ENCODE peak calls at places on chromosomes 11 and 22, in five cellular contexts. One of them, this sample, is unnamed.

GRCh38 chr11:101127699-101128570 is 1.7 kb downstream of the PGR start:
- DNase-seq in H9: peak; percentile 64
- DNase-seq in trophoblast cell: no peak
- DNase-seq in neuronal stem cell: peak; percentile 36
- DNase-seq in mesendoderm: peak; percentile 46
- DNase-seq in this sample: no peak

GRCh38 chr11:12508151-12508740 is 130.9 kb downstream of the PARVA start:
- DNase-seq in mesendoderm: peak; percentile 39
- DNase-seq in neuronal stem cell: no peak
- DNase-seq in H9: no peak
- DNase-seq in trophoblast cell: no peak
- DNase-seq in this sample: peak; percentile 75

GRCh38 chr11:86672007-86672621 is at the start of gene ME3:
- DNase-seq in mesendoderm: peak; percentile 39
- DNase-seq in neuronal stem cell: peak; percentile 42
- DNase-seq in H9: peak; percentile 61
- DNase-seq in trophoblast cell: peak; percentile 33
- DNase-seq in this sample: peak; percentile 44

GRCh38 chr11:16791494-16791961 is 53.1 kb downstream of the C11orf58 start:
- DNase-seq in trophoblast cell: peak; percentile 67
- DNase-seq in mesendoderm: peak; percentile 22
- DNase-seq in neuronal stem cell: no peak
- DNase-seq in H9: no peak
- DNase-seq in this sample: peak; percentile 95

GRCh38 chr11:67271548-67272284 is 5.4 kb downstream of the GRK2 start:
- DNase-seq in neuronal stem cell: no peak
- DNase-seq in H9: no peak
- DNase-seq in mesendoderm: no peak
- DNase-seq in trophoblast cell: peak; percentile 81
- DNase-seq in this sample: no peak

GRCh38 chr11:122663764-122664163 is 8.2 kb downstream of the UBASH3B start:
- DNase-seq in mesendoderm: no peak
- DNase-seq in neuronal stem cell: no peak
- DNase-seq in H9: no peak
- DNase-seq in trophoblast cell: no peak
- DNase-seq in this sample: no peak

GRCh38 chr11:24516658-24517057 is 19.8 kb downstream of the LUZP2 start:
- DNase-seq in mesendoderm: no peak
- DNase-seq in H9: no peak
- DNase-seq in neuronal stem cell: no peak
- DNase-seq in trophoblast cell: peak; percentile 0
- DNase-seq in this sample: no peak

GRCh38 chr11:12585861-12586260 is 88.4 kb upstream of the TEAD1 start:
- DNase-seq in trophoblast cell: no peak
- DNase-seq in mesendoderm: no peak
- DNase-seq in H9: no peak
- DNase-seq in neuronal stem cell: no peak
- DNase-seq in this sample: no peak

GRCh38 chr22:22124374-22124773 is 120.2 kb upstream of the VPREB1 start:
- DNase-seq in H9: no peak
- DNase-seq in mesendoderm: no peak
- DNase-seq in trophoblast cell: no peak
- DNase-seq in neuronal stem cell: no peak
- DNase-seq in this sample: no peak

DNA sequence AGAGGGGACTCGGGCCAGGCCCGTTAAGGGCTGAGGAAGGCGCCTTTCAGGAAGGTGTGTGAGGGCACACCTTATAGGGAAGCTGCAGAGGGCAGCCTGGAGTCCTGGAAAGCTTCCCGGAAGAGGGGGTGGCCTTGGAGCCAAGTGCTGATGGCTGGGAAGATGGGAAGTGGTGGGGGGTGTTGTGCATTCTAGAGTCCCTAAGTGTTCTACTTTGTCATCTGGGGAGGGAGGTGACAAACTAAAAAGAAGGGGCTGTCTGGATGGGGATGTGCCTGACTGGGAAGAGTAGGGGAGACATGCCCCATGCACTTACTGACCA is 6.8 kb downstream of the ZDHHC8 start:
- DNase-seq in trophoblast cell: no peak
- DNase-seq in neuronal stem cell: no peak
- DNase-seq in H9: no peak
- DNase-seq in mesendoderm: no peak
- DNase-seq in this sample: no peak
- H3K9ac ChIP-seq in trophoblast cell: no peak overlapping the region
- H3K9ac ChIP-seq in neuronal stem cell: no peak overlapping the region
- H3K9ac ChIP-seq in H9: no peak overlapping the region
- H3K9ac ChIP-seq in mesendoderm: no peak overlapping the region
- H3K9ac ChIP-seq in this sample: no peak overlapping the region

DNA sequence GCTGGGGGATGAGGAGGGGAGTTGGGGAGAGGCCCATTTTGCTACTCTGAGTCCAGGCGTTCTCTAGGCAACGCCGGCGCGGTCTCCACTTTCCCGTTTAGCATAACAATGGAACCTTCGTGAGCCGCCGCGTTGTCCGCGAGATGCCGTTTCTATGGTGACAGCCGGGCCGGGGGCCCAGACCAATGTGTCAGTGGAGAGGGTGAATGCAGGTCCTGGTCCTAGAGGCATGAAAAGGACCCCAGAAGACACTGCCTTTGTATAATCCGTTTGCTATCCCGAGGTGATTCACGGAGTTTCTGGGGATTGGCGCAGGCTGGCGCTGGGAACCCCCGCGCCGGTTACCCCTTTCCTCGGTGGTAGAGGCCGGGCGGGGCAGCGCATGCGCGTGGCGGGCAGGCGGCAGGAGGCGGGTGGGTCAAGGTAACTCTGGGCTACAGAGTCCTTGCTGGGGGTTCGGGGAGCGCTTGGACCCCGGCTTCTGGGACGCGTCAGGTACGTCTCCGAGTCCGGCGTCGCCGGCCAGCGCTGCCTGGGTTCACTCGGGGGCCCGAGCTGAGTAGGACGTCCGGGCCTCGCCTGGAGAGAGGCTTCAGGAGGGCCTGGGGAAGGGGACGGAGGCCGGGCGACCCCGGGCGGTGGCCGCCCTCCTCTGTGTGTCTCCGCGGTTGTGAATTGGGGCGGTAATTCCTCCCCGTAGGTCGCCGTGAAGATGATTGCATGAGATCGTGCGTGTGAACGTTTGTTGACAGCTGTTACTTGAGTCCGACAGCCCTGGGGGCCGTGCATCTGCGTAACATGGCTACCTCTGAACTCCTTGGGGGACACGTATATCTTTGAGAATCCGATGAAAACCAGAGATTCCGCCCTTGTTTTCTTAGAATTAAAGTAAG is at the start of the genes CBY1 and FAM227A:
- DNase-seq in mesendoderm: peak; percentile 97
- DNase-seq in neuronal stem cell: peak; percentile 94
- DNase-seq in trophoblast cell: peak; percentile 80
- DNase-seq in H9: peak; percentile 95
- DNase-seq in this sample: peak; percentile 76
- H4K8ac ChIP-seq in mesendoderm: no peak within 1 kb of the TSS
- H4K8ac ChIP-seq in neuronal stem cell: no peak within 1 kb of the TSS
- H4K8ac ChIP-seq in trophoblast cell: peak within 1 kb of the TSS; percentile 88
- H4K8ac ChIP-seq in H9: no peak within 1 kb of the TSS
- H4K8ac ChIP-seq in this sample: peak within 1 kb of the TSS; percentile 83

GRCh38 chr22:43919106-43919965 is 4.3 kb upstream of the PNPLA3 start:
- DNase-seq in trophoblast cell: no peak
- DNase-seq in mesendoderm: no peak
- DNase-seq in H9: no peak
- DNase-seq in neuronal stem cell: no peak
- DNase-seq in this sample: peak; percentile 51
- H3K9ac ChIP-seq in trophoblast cell: peak overlapping the region; percentile 10
- H3K9ac ChIP-seq in mesendoderm: no peak overlapping the region
- H3K9ac ChIP-seq in H9: no peak overlapping the region
- H3K9ac ChIP-seq in neuronal stem cell: no peak overlapping the region
- H3K9ac ChIP-seq in this sample: no peak overlapping the region

GRCh38 chr22:50308986-50309600 is 1.6 kb upstream of the PLXNB2 start:
- DNase-seq in mesendoderm: no peak
- DNase-seq in neuronal stem cell: no peak
- DNase-seq in H9: no peak
- DNase-seq in trophoblast cell: no peak
- DNase-seq in this sample: no peak
- H4K8ac ChIP-seq in mesendoderm: no peak overlapping the region
- H4K8ac ChIP-seq in neuronal stem cell: no peak overlapping the region
- H4K8ac ChIP-seq in H9: no peak overlapping the region
- H4K8ac ChIP-seq in trophoblast cell: no peak overlapping the region
- H4K8ac ChIP-seq in this sample: peak overlapping the region; percentile 93

This sample was measured in IMR-90.